ENCODE peak calls at places on chromosomes 13 and 19, in ten cellular contexts. V is Peyer's patch, X is testis, H is body of pancreas, Z is stomach, K is right lobe of liver, L is H1, C is spleen, P is lower leg skin, J is vagina. W is an unnamed sample.

GRCh38 chr13:113853518-113854237 is 10.2 kb downstream of the GAS6 start:
- DNase-seq in K (no peak), L (peak), H (no peak), Z (no peak), C (peak), X (peak), P (peak), V (no peak), J (peak), W (no peak)

GRCh38 chr13:21009036-21009435 is 52.4 kb downstream of the LATS2 start:
- DNase-seq in V (peak), Z (no peak), C (no peak), H (no peak), L (no peak), X (no peak), P (peak), J (no peak), K (peak), W (no peak)

GRCh38 chr13:98869408-98870090 is 108.3 kb downstream of the DOCK9 start:
- DNase-seq in Z (peak), C (no peak), J (no peak), H (no peak), K (no peak), L (no peak), V (no peak), X (peak), P (no peak), W (no peak)

GRCh38 chr13:32977321-32977720 is 38.9 kb upstream of the KL start:
- DNase-seq in C (no peak), V (no peak), L (no peak), Z (no peak), K (no peak), X (no peak), P (peak), H (no peak), J (no peak), W (no peak)

GRCh38 chr19:17406039-17406886 is 833 bp upstream of the BST2 start:
- DNase-seq in K (no peak), L (no peak), P (no peak), C (no peak), X (no peak), V (peak), Z (no peak), H (peak), J (no peak), W (peak)

GRCh38 chr19:48858984-48859710 is 9.3 kb downstream of the PLEKHA4 start:
- DNase-seq in L (peak), J (no peak), P (no peak), K (peak), Z (no peak), X (no peak), H (peak), C (peak), V (peak), W (peak)

GRCh38 chr19:13817615-13818371 is 22.6 kb downstream of the ZSWIM4 start:
- DNase-seq in Z (peak), V (peak), H (peak), J (no peak), L (peak), X (peak), P (no peak), C (peak), K (no peak), W (no peak)

GRCh38 chr13:100584901-100585300 is 3.7 kb downstream of the GGACT start:
- DNase-seq in P (no peak), V (no peak), X (no peak), J (no peak), H (no peak), Z (no peak), C (no peak), L (no peak), K (no peak), W (no peak)

GRCh38 chr13:90118467-90119071 is 1228.9 kb upstream of the MIR17HG start:
- DNase-seq in X (no peak), Z (no peak), K (no peak), J (no peak), V (no peak), P (no peak), L (no peak), C (no peak), H (no peak), W (no peak)

GRCh38 chr13:104854698-104855097 is 1680.8 kb downstream of the EFNB2 start:
- DNase-seq in L (no peak), P (no peak), X (no peak), K (no peak), J (no peak), C (peak), V (no peak), H (no peak), Z (no peak), W (no peak)

GRCh38 chr13:51453308-51453958 is 597 bp upstream of the INTS6 start:
- DNase-seq in J (no peak), X (peak), K (no peak), C (peak), L (no peak), V (peak), P (peak), Z (no peak), H (no peak), W (peak)

GRCh38 chr19:54312436-54313362 is at the start of gene LILRA5:
- DNase-seq in C (peak), H (peak), P (peak), J (no peak), Z (no peak), V (no peak), K (no peak), X (no peak), L (no peak), W (peak)

GRCh38 chr19:41426952-41427646 is at the start of gene B3GNT8:
- DNase-seq in J (no peak), V (peak), Z (peak), X (peak), H (peak), P (peak), K (peak), C (peak), L (peak), W (peak)

GRCh38 chr13:107743100-107743499 is 472.2 kb downstream of the LIG4 start:
- DNase-seq in V (no peak), J (no peak), L (no peak), H (no peak), X (no peak), K (no peak), Z (no peak), P (no peak), C (no peak), W (no peak)

GRCh38 chr13:52695856-52696255 is 43.2 kb downstream of the SUGT1 start:
- DNase-seq in Z (no peak), L (no peak), V (no peak), H (no peak), X (no peak), C (no peak), J (no peak), K (no peak), P (no peak), W (peak)

GRCh38 chr19:56211718-56212117 is 9.6 kb downstream of the ZSCAN5C start:
- DNase-seq in P (no peak), L (no peak), X (no peak), V (no peak), C (no peak), K (no peak), Z (no peak), J (no peak), H (no peak), W (no peak)

GRCh38 chr19:38739440-38740251 is 4.6 kb downstream of the CAPN12 start:
- DNase-seq in H (no peak), X (no peak), Z (no peak), P (no peak), K (no peak), J (no peak), V (no peak), L (no peak), C (peak), W (peak)

GRCh38 chr13:113903912-113904311 is 40.0 kb upstream of the GAS6 start:
- DNase-seq in V (no peak), P (no peak), Z (peak), J (peak), K (no peak), C (no peak), L (no peak), H (no peak), X (no peak), W (no peak)

GRCh38 chr13:96696501-96696900 is 297.8 kb downstream of the OXGR1 start:
- DNase-seq in K (no peak), Z (no peak), C (no peak), V (no peak), P (no peak), J (no peak), H (no peak), L (no peak), X (no peak), W (no peak)

GRCh38 chr13:99590519-99591011 is 89.3 kb downstream of the TM9SF2 start:
- DNase-seq in V (no peak), J (no peak), P (no peak), L (no peak), K (no peak), X (no peak), C (no peak), Z (no peak), H (no peak), W (no peak)

GRCh38 chr19:54517483-54517882 is 14.9 kb downstream of the LAIR2 start:
- DNase-seq in X (peak), P (no peak), J (no peak), Z (peak), L (peak), C (no peak), H (peak), K (no peak), V (peak), W (peak)

GRCh38 chr19:49125025-49125731 is 5.8 kb downstream of the PPFIA3 start:
- DNase-seq in X (no peak), Z (no peak), P (no peak), V (peak), L (peak), J (peak), H (no peak), K (no peak), C (no peak), W (no peak)

GRCh38 chr19:19342086-19343015 is 21.7 kb downstream of the MAU2 start:
- DNase-seq in L (peak), H (peak), J (no peak), C (no peak), Z (peak), K (peak), V (peak), X (peak), P (no peak), W (peak)

GRCh38 chr19:6312018-6312417 is 21.4 kb downstream of the ACER1 start:
- DNase-seq in K (no peak), C (no peak), L (no peak), Z (no peak), H (no peak), X (no peak), P (no peak), V (no peak), J (no peak), W (no peak)

GRCh38 chr13:109010912-109011311 is 381.5 kb downstream of the MYO16 start:
- DNase-seq in K (no peak), H (no peak), L (no peak), J (no peak), C (no peak), P (no peak), X (no peak), V (no peak), Z (no peak), W (peak)

GRCh38 chr13:59356607-59357006 is 807.1 kb downstream of the DIAPH3 start:
- DNase-seq in X (peak), L (no peak), Z (no peak), C (peak), K (peak), H (peak), V (peak), J (no peak), P (peak), W (no peak)

GRCh38 chr19:7862413-7862951 is 11.7 kb downstream of the PRR36 start:
- DNase-seq in P (peak), V (peak), Z (peak), X (peak), K (peak), C (peak), L (peak), J (no peak), H (peak), W (peak)

GRCh38 chr19:19140476-19140875 is 2.2 kb upstream of the TMEM161A start:
- DNase-seq in K (no peak), V (no peak), X (no peak), H (no peak), L (no peak), J (no peak), Z (no peak), P (no peak), C (no peak), W (no peak)

GRCh38 chr13:107329991-107330390 is 762.1 kb upstream of the ARGLU1 start:
- DNase-seq in K (no peak), C (no peak), L (no peak), H (no peak), P (no peak), X (no peak), Z (no peak), V (no peak), J (no peak), W (no peak)

GRCh38 chr13:99119686-99120085 is 81.0 kb upstream of the UBAC2 start:
- DNase-seq in V (no peak), K (no peak), P (no peak), C (no peak), Z (no peak), L (no peak), H (no peak), X (no peak), J (no peak), W (no peak)

GRCh38 chr19:1394252-1395193 is 6.8 kb downstream of the GAMT start:
- DNase-seq in V (no peak), X (no peak), L (no peak), H (peak), J (no peak), K (peak), C (no peak), Z (peak), P (no peak), W (no peak)

GRCh38 chr19:28221736-28222135 is 991.2 kb downstream of the UQCRFS1 start:
- DNase-seq in J (no peak), X (no peak), L (no peak), K (no peak), Z (no peak), C (no peak), H (no peak), P (no peak), V (no peak), W (no peak)

GRCh38 chr19:55581828-55582223 is 1.2 kb upstream of the ZNF579 start:
- DNase-seq in X (no peak), V (no peak), K (no peak), Z (no peak), J (no peak), P (no peak), C (no peak), L (no peak), H (peak), W (no peak)

GRCh38 chr13:93959796-93960533 is 519.5 kb downstream of the DCT start:
- DNase-seq in X (no peak), H (no peak), L (no peak), P (no peak), Z (no peak), V (no peak), K (no peak), C (no peak), J (no peak), W (no peak)

GRCh38 chr19:5977222-5977784 is 637 bp downstream of the RANBP3 start:
- DNase-seq in H (no peak), J (no peak), V (no peak), X (no peak), P (no peak), L (no peak), K (no peak), Z (no peak), C (peak), W (peak)

GRCh38 chr13:70170689-70171088 is 62.4 kb upstream of the KLHL1 start:
- DNase-seq in Z (no peak), H (no peak), X (no peak), K (no peak), J (no peak), V (no peak), P (no peak), C (no peak), L (no peak), W (no peak)

GRCh38 chr19:13207237-13208130 is 57.3 kb downstream of the IER2 start:
- DNase-seq in H (no peak), K (no peak), P (no peak), C (peak), V (no peak), X (peak), Z (no peak), J (no peak), L (peak), W (peak)

DNA sequence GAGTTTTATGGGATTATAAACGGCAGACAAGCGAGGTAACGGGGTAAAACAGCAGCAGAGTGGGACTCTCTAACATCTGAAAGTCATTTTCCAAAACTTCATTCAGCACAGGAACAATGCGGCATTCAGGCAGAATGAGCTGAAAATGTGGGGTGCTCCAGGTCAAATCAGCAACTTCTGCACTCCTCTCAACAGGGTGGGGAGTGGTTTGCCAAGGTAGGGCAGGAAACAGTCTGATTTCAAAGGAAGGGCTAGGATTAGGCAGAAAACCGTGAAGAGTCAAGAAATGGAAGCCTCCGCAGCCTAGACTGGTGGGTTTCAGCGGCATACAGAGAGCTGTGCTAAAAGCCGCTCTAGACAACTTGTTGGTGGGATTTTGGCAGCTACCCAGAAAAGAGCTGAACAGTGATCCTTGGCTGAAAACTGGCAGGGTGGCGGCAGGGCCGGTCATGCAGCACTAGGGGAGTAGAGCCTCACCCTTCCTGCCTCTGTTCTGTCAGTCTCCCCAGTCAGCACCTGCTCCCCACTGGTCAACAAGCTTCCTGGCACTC is 154.2 kb upstream of the KLF12 start:
- DNase-seq in P (peak), X (no peak), H (peak), V (peak), C (peak), Z (peak), J (no peak), L (peak), K (peak), W (no peak)
- H3K4me3 ChIP-seq in P (no peak), X (peak), H (no peak), V (peak), C (peak), Z (peak), J (peak), L (no peak), K (peak), W (no peak)

GRCh38 chr19:16327131-16327450 is 2.5 kb downstream of the KLF2 start:
- DNase-seq in H (no peak), V (no peak), L (no peak), X (no peak), Z (no peak), C (no peak), K (no peak), J (no peak), P (no peak), W (no peak)

GRCh38 chr19:16328824-16329482 is 4.3 kb downstream of the KLF2 start:
- DNase-seq in K (no peak), X (peak), L (no peak), Z (no peak), C (no peak), J (no peak), P (no peak), V (peak), H (no peak), W (peak)

GRCh38 chr19:16327501-16327900 is 2.9 kb downstream of the KLF2 start:
- DNase-seq in Z (no peak), C (no peak), J (no peak), V (peak), X (no peak), P (no peak), L (no peak), K (no peak), H (no peak), W (no peak)

GRCh38 chr19:16326401-16327130 is 1.9 kb downstream of the KLF2 start:
- DNase-seq in Z (no peak), V (peak), L (peak), C (peak), K (peak), J (no peak), X (no peak), P (peak), H (no peak), W (no peak)

DNA sequence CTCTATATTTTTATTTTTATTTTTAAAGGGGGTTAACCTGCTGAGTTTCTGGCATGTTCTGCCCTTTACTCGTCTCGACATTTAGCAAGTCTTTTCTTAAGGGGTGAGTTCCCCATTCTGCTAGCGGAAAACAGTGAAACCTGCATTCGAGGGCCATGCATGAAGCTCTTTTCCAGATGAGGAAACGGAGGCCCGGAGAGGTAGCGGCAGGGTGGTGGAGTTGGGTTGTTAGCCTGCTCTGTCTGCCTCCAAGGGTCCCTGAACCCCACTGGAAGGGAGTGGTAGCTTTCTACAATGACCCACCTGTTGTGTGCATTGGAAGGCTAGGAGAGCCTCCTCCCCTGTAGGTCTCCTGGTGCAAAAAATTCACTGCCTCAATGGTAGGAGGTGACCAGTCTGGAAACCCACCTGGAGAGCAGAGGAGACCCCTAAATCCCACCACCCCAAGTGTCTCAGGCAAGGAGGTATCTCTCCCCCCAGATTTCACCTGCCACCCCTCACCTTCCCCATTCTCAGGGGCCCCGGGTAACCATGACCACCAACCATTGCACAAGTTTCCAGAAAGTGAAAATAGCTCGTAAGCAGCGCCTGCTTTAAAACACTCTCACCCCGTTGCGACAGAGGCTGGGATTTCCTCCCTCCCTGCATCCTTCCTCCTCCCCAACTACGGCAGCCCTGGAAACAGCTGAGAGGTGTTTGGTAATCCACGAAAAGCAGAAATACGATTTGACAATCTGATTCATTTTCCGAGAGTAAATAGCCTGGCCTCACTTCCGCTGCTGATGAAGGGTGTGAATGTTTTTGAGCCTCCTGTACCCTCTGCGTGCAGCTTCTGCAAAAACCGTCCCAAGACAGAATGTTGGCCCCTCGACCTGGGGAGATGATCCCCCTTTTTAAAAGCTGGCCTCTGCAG is 3.5 kb downstream of the KLF2 start:
- DNase-seq in V (peak), H (peak), C (peak), P (peak), J (peak), K (peak), Z (peak), L (no peak), X (peak), W (peak)
- TF ChIP-seq POLR2A in V (no peak), H (no peak), C (peak), P (no peak), J (no peak), K (no peak), Z (peak), L (no peak), X (no peak), W (no peak)

DNA sequence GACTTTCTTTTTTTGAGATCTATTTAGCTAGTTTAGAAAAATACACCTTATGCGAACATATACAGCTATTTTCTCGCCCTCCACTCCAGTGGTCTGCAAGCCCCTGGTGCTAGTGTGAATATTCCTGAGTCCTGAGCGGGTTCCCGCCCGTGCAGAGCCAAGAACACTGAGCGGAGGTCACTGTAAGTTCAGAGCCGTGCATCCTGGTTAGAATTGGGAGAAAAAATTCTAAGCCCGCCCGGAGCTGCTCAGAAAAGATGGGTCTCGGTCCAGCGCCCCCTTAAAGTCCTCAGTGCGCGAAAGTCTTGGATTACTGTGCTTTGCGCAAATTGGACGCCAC is 117.7 kb downstream of the KCNRG start:
- DNase-seq in Z (no peak), X (no peak), J (no peak), L (no peak), C (no peak), H (no peak), P (no peak), K (no peak), V (no peak), W (no peak)
- H3K4me3 ChIP-seq in Z (no peak), X (peak), J (no peak), L (peak), C (no peak), H (no peak), P (no peak), K (no peak), V (no peak), W (no peak)

GRCh38 chr13:23319915-23320224 is 113.6 kb downstream of the SACS start:
- DNase-seq in P (no peak), K (no peak), C (no peak), H (no peak), X (no peak), L (no peak), J (no peak), V (no peak), Z (no peak), W (no peak)

GRCh38 chr13:23320926-23321533 is 112.5 kb downstream of the SACS start:
- DNase-seq in P (no peak), H (no peak), Z (no peak), K (no peak), C (no peak), V (no peak), J (no peak), L (no peak), X (no peak), W (no peak)

GRCh38 chr13:23322353-23323336 is 110.9 kb downstream of the SACS start:
- DNase-seq in L (no peak), P (no peak), X (no peak), H (no peak), Z (no peak), K (no peak), V (no peak), J (no peak), C (no peak), W (no peak)

GRCh38 chr13:23323946-23324709 is 109.4 kb downstream of the SACS start:
- DNase-seq in L (no peak), X (no peak), J (no peak), Z (no peak), H (no peak), K (no peak), C (no peak), V (no peak), P (no peak), W (no peak)

GRCh38 chr13:23321534-23322241 is 111.8 kb downstream of the SACS start:
- DNase-seq in J (no peak), Z (no peak), X (no peak), C (no peak), K (no peak), H (peak), V (peak), P (peak), L (no peak), W (no peak)
- TF ChIP-seq POLR2A in J (no peak), Z (no peak), X (no peak), C (no peak), K (no peak), H (no peak), V (no peak), P (no peak), L (no peak), W (no peak)

W was measured in NB4.